ENCODE peak calls at places on chromosomes 2 and 18, in eight cellular contexts. W, S, M, R, I, H, X and J are unnamed samples.
A peak's percentile ranks its signal among the peaks of the same experiment; 100 is the strongest.

GRCh38 chr2:34365512-34365911 is 766.4 kb upstream of the FAM98A start:
- DNase-seq in W (no peak), S (no peak), M (no peak), R (no peak), I (no peak), H (no peak), X (no peak), J (no peak)

GRCh38 chr2:128602699-128603101 is 284.0 kb upstream of the HS6ST1 start:
- DNase-seq in W (no peak), S (no peak), M (no peak), R (peak; percentile 25), I (no peak), H (no peak), X (no peak), J (no peak)

GRCh38 chr2:188610827-188611226 is 319.2 kb downstream of the GULP1 start:
- DNase-seq in W (peak; percentile 61), S (no peak), M (no peak), R (no peak), I (no peak), H (no peak), X (peak; percentile 31), J (peak; percentile 13)

GRCh38 chr2:45040786-45041185 is 31.5 kb upstream of the SIX2 start:
- DNase-seq in W (no peak), S (no peak), M (no peak), R (no peak), I (no peak), H (no peak), X (no peak), J (no peak)

GRCh38 chr2:26251893-26252292 is 7.2 kb downstream of the HADHB start:
- DNase-seq in W (peak; percentile 28), S (no peak), M (peak; percentile 39), R (no peak), I (no peak), H (no peak), X (peak; percentile 29), J (no peak)

GRCh38 chr18:41449612-41450011 is 505.4 kb upstream of the PIK3C3 start:
- DNase-seq in W (no peak), S (no peak), M (no peak), R (no peak), I (no peak), H (no peak), X (no peak), J (no peak)

GRCh38 chr2:179817181-179817841 is 44.1 kb downstream of the ZNF385B start:
- DNase-seq in W (peak; percentile 48), S (no peak), M (no peak), R (no peak), I (no peak), H (no peak), X (peak; percentile 8), J (no peak)

GRCh38 chr2:43152186-43152585 is 74.2 kb downstream of the ZFP36L2 start:
- DNase-seq in W (no peak), S (no peak), M (no peak), R (no peak), I (no peak), H (no peak), X (no peak), J (no peak)

GRCh38 chr18:60246606-60247005 is 126.0 kb downstream of the MC4R start:
- DNase-seq in W (no peak), S (no peak), M (no peak), R (no peak), I (no peak), H (no peak), X (no peak), J (no peak)

GRCh38 chr2:16150456-16151280 is 210.3 kb downstream of the MYCN start:
- DNase-seq in W (no peak), S (no peak), M (no peak), R (no peak), I (no peak), H (no peak), X (no peak), J (no peak)

GRCh38 chr2:96739051-96739632 is 722 bp downstream of the LMAN2L start:
- DNase-seq in W (no peak), S (no peak), M (no peak), R (no peak), I (no peak), H (no peak), X (no peak), J (no peak)

GRCh38 chr2:103788346-103788745 is 1026.5 kb downstream of the TMEM182 start:
- DNase-seq in W (no peak), S (no peak), M (no peak), R (no peak), I (peak; percentile 9), H (no peak), X (peak; percentile 3), J (no peak)

GRCh38 chr2:158509928-158510797 is 53.4 kb downstream of the PKP4 start:
- DNase-seq in W (peak; percentile 67), S (no peak), M (no peak), R (no peak), I (no peak), H (no peak), X (peak; percentile 68), J (peak; percentile 69)

GRCh38 chr2:133839677-133840076 is 271.4 kb upstream of the NCKAP5 start:
- DNase-seq in W (no peak), S (no peak), M (no peak), R (no peak), I (no peak), H (no peak), X (no peak), J (no peak)

GRCh38 chr2:79437416-79438281 is 75.2 kb upstream of the CTNNA2 start:
- DNase-seq in W (no peak), S (no peak), M (no peak), R (no peak), I (peak; percentile 51), H (no peak), X (peak; percentile 1), J (peak; percentile 0)

GRCh38 chr2:67877281-67877680 is 185.5 kb downstream of the C1D start:
- DNase-seq in W (no peak), S (no peak), M (no peak), R (no peak), I (no peak), H (no peak), X (no peak), J (no peak)

GRCh38 chr2:26772064-26773001 is 8.2 kb downstream of the SLC35F6 start:
- DNase-seq in W (peak; percentile 98), S (no peak), M (peak; percentile 96), R (peak; percentile 91), I (no peak), H (no peak), X (peak; percentile 18), J (peak; percentile 49)

GRCh38 chr2:33131820-33132219 is 185.1 kb downstream of the LTBP1 start:
- DNase-seq in W (peak; percentile 47), S (no peak), M (no peak), R (no peak), I (no peak), H (no peak), X (no peak), J (no peak)
- TF ChIP-seq CTCF in W (no peak), S (no peak), M (no peak), R (no peak), I (no peak), H (no peak), X (no peak), J (no peak)

GRCh38 chr18:75031717-75032317 is 177.1 kb downstream of the PTGR3 start:
- DNase-seq in W (no peak), S (no peak), M (no peak), R (no peak), I (no peak), H (no peak), X (no peak), J (no peak)
- H3K4me3 ChIP-seq in W (no peak overlapping the region), S (no peak overlapping the region), M (no peak overlapping the region), R (no peak overlapping the region), I (no peak overlapping the region), H (no peak overlapping the region), X (no peak overlapping the region), J (no peak overlapping the region)

GRCh38 chr2:40448476-40449079 is 3.3 kb downstream of the SLC8A1 start:
- DNase-seq in W (peak; percentile 59), S (no peak), M (no peak), R (no peak), I (no peak), H (no peak), X (peak; percentile 27), J (peak; percentile 51)
- TF ChIP-seq CTCF in W (peak; percentile 79), S (peak; percentile 65), M (no peak), R (peak; percentile 41), I (peak; percentile 63), H (peak; percentile 67), X (peak; percentile 60), J (peak; percentile 66)

DNA sequence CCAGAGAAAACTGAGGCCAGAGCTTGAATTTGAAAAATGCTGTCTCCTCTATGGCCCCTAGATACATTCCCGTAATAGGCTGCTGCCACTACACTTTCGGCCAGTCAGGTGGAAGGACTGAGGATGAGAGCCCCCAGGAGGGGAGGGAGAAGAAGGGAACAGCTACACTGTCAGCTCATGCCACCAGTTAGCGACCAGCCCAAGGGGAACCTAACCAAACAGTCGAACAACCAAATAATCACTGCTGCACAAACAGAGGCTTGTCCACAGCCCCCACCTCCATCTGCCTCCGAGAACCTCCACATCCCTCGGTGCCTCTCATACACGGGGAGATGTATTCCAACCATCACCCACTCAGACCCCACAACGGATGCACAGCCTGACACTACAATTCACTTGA is 7.3 kb downstream of the ZNF516 start:
- DNase-seq in W (no peak), S (no peak), M (no peak), R (no peak), I (no peak), H (no peak), X (no peak), J (no peak)
- H3K4me3 ChIP-seq in W (no peak overlapping the region), S (no peak overlapping the region), M (peak overlapping the region; percentile 6), R (no peak overlapping the region), I (no peak overlapping the region), H (no peak overlapping the region), X (no peak overlapping the region), J (no peak overlapping the region)

GRCh38 chr2:9939587-9940485 is 11.7 kb upstream of the GRHL1 start:
- DNase-seq in W (no peak), S (no peak), M (no peak), R (no peak), I (no peak), H (no peak), X (no peak), J (no peak)
- TF ChIP-seq CTCF in W (no peak), S (no peak), M (no peak), R (no peak), I (no peak), H (no peak), X (no peak), J (no peak)

DNA sequence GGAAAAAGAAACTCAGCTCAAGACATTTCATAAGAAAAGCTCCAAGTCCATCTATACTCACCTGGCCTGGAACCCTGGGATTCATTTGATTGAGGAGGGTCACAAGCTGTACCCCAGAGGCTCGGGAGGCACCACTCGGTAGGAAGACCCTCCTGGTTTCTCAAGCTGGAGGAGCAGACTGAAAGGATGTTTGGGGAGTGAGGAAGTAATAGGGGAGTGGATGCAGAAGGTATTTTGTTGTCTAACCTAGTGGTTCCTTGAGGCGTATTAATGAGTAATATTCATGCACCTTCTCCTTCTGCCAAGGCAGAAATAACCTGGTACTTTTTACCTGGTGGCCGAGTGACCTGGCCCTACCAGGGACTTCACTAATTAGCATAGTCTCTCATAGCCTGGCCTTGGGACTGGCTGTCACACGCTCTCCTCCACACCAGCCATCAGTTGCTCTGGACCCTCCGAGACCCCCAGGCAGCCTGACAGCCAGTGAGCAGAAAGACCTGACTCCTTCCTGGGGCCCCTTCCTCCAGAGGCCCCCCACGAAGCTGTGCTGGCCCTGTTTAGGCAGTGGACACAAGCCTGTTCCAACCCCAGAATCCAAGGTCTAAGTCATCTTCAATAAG is 161.4 kb downstream of the BCL2 start:
- DNase-seq in W (no peak), S (no peak), M (no peak), R (no peak), I (no peak), H (no peak), X (no peak), J (no peak)
- H3K4me3 ChIP-seq in W (no peak overlapping the region), S (no peak overlapping the region), M (no peak overlapping the region), R (no peak overlapping the region), I (no peak overlapping the region), H (no peak overlapping the region), X (no peak overlapping the region), J (no peak overlapping the region)

GRCh38 chr18:53864758-53865157 is 359.7 kb downstream of the MBD2 start:
- DNase-seq in W (peak; percentile 14), S (no peak), M (no peak), R (no peak), I (no peak), H (no peak), X (no peak), J (peak; percentile 18)
- TF ChIP-seq CTCF in W (peak; percentile 17), S (no peak), M (no peak), R (no peak), I (peak; percentile 12), H (no peak), X (no peak), J (peak; percentile 25)